ENCODE peak calls at places on chromosome 6, in nine cellular contexts. One of them, this sample, is unnamed.

GRCh38 chr6:106154326-106154725 is 68.2 kb downstream of the PRDM1 start:
- DNase-seq in stromal cell of bone marrow: no peak
- DNase-seq in type B pancreatic cell: no peak
- DNase-seq in neural crest cell: no peak
- DNase-seq in activated naive CD4-positive, alpha-beta T cell treated with anti-CD3 and anti-CD28 coated beads for 36 hours: no peak
- DNase-seq in mesothelial cell of epicardium: no peak
- DNase-seq in HS-5: no peak
- DNase-seq in BJ: no peak
- DNase-seq in T-helper 22 cell: no peak
- DNase-seq in this sample: no peak

GRCh38 chr6:25710287-25710686 is 44.3 kb upstream of the SLC17A4 start:
- DNase-seq in stromal cell of bone marrow: no peak
- DNase-seq in type B pancreatic cell: no peak
- DNase-seq in neural crest cell: no peak
- DNase-seq in activated naive CD4-positive, alpha-beta T cell treated with anti-CD3 and anti-CD28 coated beads for 36 hours: no peak
- DNase-seq in mesothelial cell of epicardium: no peak
- DNase-seq in HS-5: no peak
- DNase-seq in BJ: no peak
- DNase-seq in T-helper 22 cell: no peak
- DNase-seq in this sample: no peak

GRCh38 chr6:69343856-69344255 is 453.0 kb downstream of the LMBRD1 start:
- DNase-seq in stromal cell of bone marrow: no peak
- DNase-seq in type B pancreatic cell: no peak
- DNase-seq in neural crest cell: no peak
- DNase-seq in activated naive CD4-positive, alpha-beta T cell treated with anti-CD3 and anti-CD28 coated beads for 36 hours: no peak
- DNase-seq in mesothelial cell of epicardium: no peak
- DNase-seq in HS-5: no peak
- DNase-seq in BJ: no peak
- DNase-seq in T-helper 22 cell: no peak
- DNase-seq in this sample: no peak

GRCh38 chr6:151900897-151901485 is 93.5 kb downstream of the ESR1 start:
- DNase-seq in stromal cell of bone marrow: no peak
- DNase-seq in type B pancreatic cell: no peak
- DNase-seq in neural crest cell: no peak
- DNase-seq in activated naive CD4-positive, alpha-beta T cell treated with anti-CD3 and anti-CD28 coated beads for 36 hours: no peak
- DNase-seq in mesothelial cell of epicardium: no peak
- DNase-seq in HS-5: no peak
- DNase-seq in BJ: no peak
- DNase-seq in T-helper 22 cell: no peak
- DNase-seq in this sample: no peak

GRCh38 chr6:53020005-53020744 is 25.1 kb upstream of the GSTA4 start:
- DNase-seq in stromal cell of bone marrow: no peak
- DNase-seq in type B pancreatic cell: no peak
- DNase-seq in neural crest cell: no peak
- DNase-seq in activated naive CD4-positive, alpha-beta T cell treated with anti-CD3 and anti-CD28 coated beads for 36 hours: no peak
- DNase-seq in mesothelial cell of epicardium: no peak
- DNase-seq in HS-5: no peak
- DNase-seq in BJ: no peak
- DNase-seq in T-helper 22 cell: no peak
- DNase-seq in this sample: no peak

GRCh38 chr6:132733814-132734213 is 20.0 kb upstream of the VNN1 start:
- DNase-seq in stromal cell of bone marrow: no peak
- DNase-seq in type B pancreatic cell: no peak
- DNase-seq in neural crest cell: no peak
- DNase-seq in activated naive CD4-positive, alpha-beta T cell treated with anti-CD3 and anti-CD28 coated beads for 36 hours: no peak
- DNase-seq in mesothelial cell of epicardium: no peak
- DNase-seq in HS-5: no peak
- DNase-seq in BJ: no peak
- DNase-seq in T-helper 22 cell: no peak
- DNase-seq in this sample: no peak

GRCh38 chr6:36130672-36131516 is 581 bp downstream of the MAPK13 start:
- DNase-seq in stromal cell of bone marrow: no peak
- DNase-seq in type B pancreatic cell: no peak
- DNase-seq in neural crest cell: no peak
- DNase-seq in activated naive CD4-positive, alpha-beta T cell treated with anti-CD3 and anti-CD28 coated beads for 36 hours: peak
- DNase-seq in mesothelial cell of epicardium: no peak
- DNase-seq in HS-5: no peak
- DNase-seq in BJ: no peak
- DNase-seq in T-helper 22 cell: peak
- DNase-seq in this sample: no peak

GRCh38 chr6:54013966-54014365 is 97.3 kb upstream of the MLIP start:
- DNase-seq in stromal cell of bone marrow: no peak
- DNase-seq in type B pancreatic cell: no peak
- DNase-seq in neural crest cell: no peak
- DNase-seq in activated naive CD4-positive, alpha-beta T cell treated with anti-CD3 and anti-CD28 coated beads for 36 hours: no peak
- DNase-seq in mesothelial cell of epicardium: no peak
- DNase-seq in HS-5: no peak
- DNase-seq in BJ: no peak
- DNase-seq in T-helper 22 cell: no peak
- DNase-seq in this sample: no peak

GRCh38 chr6:52876056-52876787 is 33.3 kb downstream of the GSTA3 start:
- DNase-seq in stromal cell of bone marrow: no peak
- DNase-seq in type B pancreatic cell: no peak
- DNase-seq in neural crest cell: no peak
- DNase-seq in activated naive CD4-positive, alpha-beta T cell treated with anti-CD3 and anti-CD28 coated beads for 36 hours: no peak
- DNase-seq in mesothelial cell of epicardium: no peak
- DNase-seq in HS-5: no peak
- DNase-seq in BJ: no peak
- DNase-seq in T-helper 22 cell: no peak
- DNase-seq in this sample: no peak

GRCh38 chr6:29696147-29697129 is 15.5 kb upstream of the ZFP57 start:
- DNase-seq in stromal cell of bone marrow: peak
- DNase-seq in type B pancreatic cell: no peak
- DNase-seq in neural crest cell: no peak
- DNase-seq in activated naive CD4-positive, alpha-beta T cell treated with anti-CD3 and anti-CD28 coated beads for 36 hours: no peak
- DNase-seq in mesothelial cell of epicardium: no peak
- DNase-seq in HS-5: no peak
- DNase-seq in BJ: no peak
- DNase-seq in T-helper 22 cell: no peak
- DNase-seq in this sample: peak

GRCh38 chr6:90217621-90218496 is 78.8 kb downstream of the BACH2 start:
- DNase-seq in stromal cell of bone marrow: peak
- DNase-seq in type B pancreatic cell: peak
- DNase-seq in neural crest cell: peak
- DNase-seq in activated naive CD4-positive, alpha-beta T cell treated with anti-CD3 and anti-CD28 coated beads for 36 hours: peak
- DNase-seq in mesothelial cell of epicardium: no peak
- DNase-seq in HS-5: no peak
- DNase-seq in BJ: peak
- DNase-seq in T-helper 22 cell: no peak
- DNase-seq in this sample: peak

GRCh38 chr6:90003069-90003800 is 109.0 kb downstream of the GJA10 start:
- DNase-seq in stromal cell of bone marrow: no peak
- DNase-seq in type B pancreatic cell: no peak
- DNase-seq in neural crest cell: no peak
- DNase-seq in activated naive CD4-positive, alpha-beta T cell treated with anti-CD3 and anti-CD28 coated beads for 36 hours: no peak
- DNase-seq in mesothelial cell of epicardium: no peak
- DNase-seq in HS-5: no peak
- DNase-seq in BJ: no peak
- DNase-seq in T-helper 22 cell: no peak
- DNase-seq in this sample: no peak

GRCh38 chr6:26104457-26105108 is 17.4 kb downstream of the HFE start:
- DNase-seq in stromal cell of bone marrow: no peak
- DNase-seq in type B pancreatic cell: no peak
- DNase-seq in neural crest cell: no peak
- DNase-seq in activated naive CD4-positive, alpha-beta T cell treated with anti-CD3 and anti-CD28 coated beads for 36 hours: no peak
- DNase-seq in mesothelial cell of epicardium: no peak
- DNase-seq in HS-5: no peak
- DNase-seq in BJ: no peak
- DNase-seq in T-helper 22 cell: no peak
- DNase-seq in this sample: no peak

GRCh38 chr6:131065112-131065823 is 2.2 kb upstream of the EPB41L2 start:
- DNase-seq in stromal cell of bone marrow: no peak
- DNase-seq in type B pancreatic cell: no peak
- DNase-seq in neural crest cell: no peak
- DNase-seq in activated naive CD4-positive, alpha-beta T cell treated with anti-CD3 and anti-CD28 coated beads for 36 hours: no peak
- DNase-seq in mesothelial cell of epicardium: no peak
- DNase-seq in HS-5: no peak
- DNase-seq in BJ: no peak
- DNase-seq in T-helper 22 cell: no peak
- DNase-seq in this sample: no peak

GRCh38 chr6:31836676-31837611 is 9.4 kb downstream of the HSPA1B start:
- DNase-seq in stromal cell of bone marrow: peak
- DNase-seq in type B pancreatic cell: no peak
- DNase-seq in neural crest cell: no peak
- DNase-seq in activated naive CD4-positive, alpha-beta T cell treated with anti-CD3 and anti-CD28 coated beads for 36 hours: no peak
- DNase-seq in mesothelial cell of epicardium: no peak
- DNase-seq in HS-5: no peak
- DNase-seq in BJ: no peak
- DNase-seq in T-helper 22 cell: no peak
- DNase-seq in this sample: no peak

GRCh38 chr6:159067334-159067733 is 22.5 kb upstream of the TAGAP start:
- DNase-seq in stromal cell of bone marrow: no peak
- DNase-seq in type B pancreatic cell: no peak
- DNase-seq in neural crest cell: no peak
- DNase-seq in activated naive CD4-positive, alpha-beta T cell treated with anti-CD3 and anti-CD28 coated beads for 36 hours: peak
- DNase-seq in mesothelial cell of epicardium: no peak
- DNase-seq in HS-5: no peak
- DNase-seq in BJ: no peak
- DNase-seq in T-helper 22 cell: no peak
- DNase-seq in this sample: no peak

This sample was measured in endothelial cell.